ENCODE peak calls at places on chromosomes 6 and 20, in five cellular contexts. G, Y, B, I and H are unnamed samples.

GRCh38 chr20:35617397-35618031 is 1.9 kb downstream of the SPAG4 start:
- DNase-seq in I (peak), G (peak), Y (peak), B (peak), H (peak)

GRCh38 chr20:47872341-47872740 is 87.1 kb upstream of the SULF2 start:
- DNase-seq in G (no peak), Y (peak), I (no peak), B (peak), H (no peak)

GRCh38 chr6:21070620-21071019 is 522.9 kb upstream of the SOX4 start:
- DNase-seq in Y (no peak), I (no peak), G (no peak), B (peak), H (no peak)

GRCh38 chr6:131023834-131024504 is 39.1 kb downstream of the EPB41L2 start:
- DNase-seq in Y (peak), G (no peak), B (peak), I (no peak), H (peak)

GRCh38 chr6:101840100-101840499 is 446.6 kb downstream of the GRIK2 start:
- DNase-seq in G (no peak), B (no peak), I (no peak), Y (no peak), H (no peak)

GRCh38 chr20:38109657-38110524 is 55.2 kb downstream of the TGM2 start:
- DNase-seq in I (no peak), G (no peak), Y (peak), B (peak), H (peak)

GRCh38 chr6:79538481-79538971 is 1.3 kb upstream of the LCA5 start:
- DNase-seq in G (peak), Y (peak), B (peak), I (no peak), H (no peak)

GRCh38 chr20:41618807-41619294 is 674 bp upstream of the CHD6 start:
- DNase-seq in G (peak), B (no peak), I (no peak), Y (no peak), H (no peak)

GRCh38 chr6:130744601-130745382 is 82.4 kb upstream of the SMLR1 start:
- DNase-seq in Y (no peak), I (no peak), G (no peak), B (no peak), H (no peak)

GRCh38 chr6:116812051-116812650 is 16.7 kb downstream of the GPRC6A start:
- DNase-seq in G (no peak), B (no peak), I (no peak), Y (no peak), H (no peak)

GRCh38 chr20:34525342-34525708 is 9.1 kb downstream of the DYNLRB1 start:
- DNase-seq in Y (no peak), I (no peak), G (no peak), B (no peak), H (no peak)

GRCh38 chr20:16293590-16293989 is 279.7 kb downstream of the KIF16B start:
- DNase-seq in I (no peak), B (no peak), Y (no peak), G (no peak), H (peak)

GRCh38 chr6:17484201-17484606 is 90.8 kb downstream of the CAP2 start:
- DNase-seq in G (no peak), I (no peak), Y (no peak), B (no peak), H (no peak)

GRCh38 chr6:157253017-157253416 is 70.3 kb downstream of the TMEM242 start:
- DNase-seq in I (no peak), Y (peak), B (peak), G (no peak), H (no peak)

GRCh38 chr6:28269492-28269891 is 2.5 kb downstream of the ZSCAN26 start:
- DNase-seq in G (no peak), Y (peak), I (no peak), B (peak), H (peak)

GRCh38 chr6:108562503-108562993 is 1.8 kb downstream of the FOXO3 start:
- DNase-seq in B (peak), Y (peak), I (peak), G (peak), H (no peak)
- H3K4me3 ChIP-seq in B (peak), Y (peak), I (peak), G (peak), H (peak)

DNA sequence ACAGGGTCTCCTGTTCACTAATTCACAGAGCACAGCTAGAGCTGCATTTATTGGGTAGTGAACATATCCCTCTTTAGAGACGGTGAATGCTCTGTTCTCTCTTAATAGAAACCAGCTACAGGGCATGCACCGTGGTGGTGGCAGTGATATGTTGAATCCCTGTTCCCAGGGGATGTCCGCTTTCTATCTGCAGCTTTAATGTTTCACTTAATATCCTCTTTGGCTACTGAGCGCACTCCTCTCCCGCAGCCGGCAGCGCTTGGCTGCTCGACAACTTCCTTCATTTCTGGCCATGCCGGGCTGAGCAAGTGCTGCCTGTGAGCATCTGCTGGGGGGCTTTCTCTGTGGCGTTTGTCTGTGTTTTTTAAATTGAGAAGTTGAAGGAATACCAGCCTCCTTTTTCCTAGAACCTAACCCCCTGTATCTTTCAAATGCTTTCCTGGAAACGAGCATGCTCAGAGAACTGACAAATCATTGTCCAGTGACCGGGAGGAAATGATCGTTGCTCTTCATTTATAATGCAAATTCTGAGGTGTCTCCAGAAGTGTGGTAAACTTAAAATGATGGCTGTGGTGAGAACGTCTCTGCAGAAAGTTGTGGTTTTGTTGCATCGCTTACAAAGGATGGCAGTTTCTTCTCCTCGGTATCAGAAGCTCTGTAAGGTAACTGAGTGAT is 297.9 kb downstream of the UTRN start:
- DNase-seq in Y (no peak), I (peak), G (peak), B (peak), H (no peak)
- H3K4me3 ChIP-seq in Y (peak), I (peak), G (peak), B (peak), H (peak)

GRCh38 chr20:55097621-55098020 is 622.2 kb downstream of the DOK5 start:
- DNase-seq in Y (no peak), G (no peak), I (no peak), B (no peak), H (no peak)
- H3K4me3 ChIP-seq in Y (no peak), G (no peak), I (no peak), B (no peak), H (no peak)

GRCh38 chr6:167094436-167094819 is 28.5 kb upstream of the CCR6 start:
- DNase-seq in Y (peak), B (peak), I (no peak), G (no peak), H (no peak)

GRCh38 chr6:167092672-167093339 is 30.1 kb upstream of the CCR6 start:
- DNase-seq in B (no peak), I (no peak), G (no peak), Y (no peak), H (no peak)

GRCh38 chr6:167093922-167094432 is 28.9 kb upstream of the CCR6 start:
- DNase-seq in B (no peak), I (no peak), Y (no peak), G (no peak), H (no peak)

GRCh38 chr6:167094820-167095637 is 27.9 kb upstream of the CCR6 start:
- DNase-seq in G (no peak), Y (no peak), B (no peak), I (no peak), H (no peak)

DNA sequence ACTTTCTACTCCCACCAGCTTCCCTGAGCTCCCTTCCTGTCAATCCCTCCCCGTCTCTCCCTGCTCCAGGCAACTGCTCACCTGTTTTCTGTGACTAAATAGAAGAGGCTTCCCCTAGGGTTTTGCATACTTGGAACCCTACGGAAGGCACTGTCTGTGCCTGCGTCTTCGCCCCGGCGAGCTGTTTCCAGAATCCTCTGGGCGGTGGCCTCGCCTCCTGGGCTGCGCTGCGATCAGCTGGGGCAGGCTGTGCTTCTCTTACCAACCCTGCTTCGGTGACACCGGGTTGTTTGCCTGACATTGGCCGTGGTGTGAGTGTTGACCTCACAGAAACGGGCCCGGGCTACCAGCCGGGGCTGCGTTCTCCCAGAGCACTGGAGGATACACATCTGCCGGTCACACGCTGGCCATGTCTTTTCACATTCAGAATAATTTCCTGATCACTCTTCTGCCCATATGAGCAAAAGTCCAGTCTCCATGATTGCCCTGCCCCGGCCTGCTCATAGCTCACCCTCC is 29.4 kb upstream of the CCR6 start:
- DNase-seq in Y (no peak), I (no peak), B (no peak), G (no peak), H (no peak)
- H3K4me3 ChIP-seq in Y (no peak), I (peak), B (no peak), G (no peak), H (no peak)

DNA sequence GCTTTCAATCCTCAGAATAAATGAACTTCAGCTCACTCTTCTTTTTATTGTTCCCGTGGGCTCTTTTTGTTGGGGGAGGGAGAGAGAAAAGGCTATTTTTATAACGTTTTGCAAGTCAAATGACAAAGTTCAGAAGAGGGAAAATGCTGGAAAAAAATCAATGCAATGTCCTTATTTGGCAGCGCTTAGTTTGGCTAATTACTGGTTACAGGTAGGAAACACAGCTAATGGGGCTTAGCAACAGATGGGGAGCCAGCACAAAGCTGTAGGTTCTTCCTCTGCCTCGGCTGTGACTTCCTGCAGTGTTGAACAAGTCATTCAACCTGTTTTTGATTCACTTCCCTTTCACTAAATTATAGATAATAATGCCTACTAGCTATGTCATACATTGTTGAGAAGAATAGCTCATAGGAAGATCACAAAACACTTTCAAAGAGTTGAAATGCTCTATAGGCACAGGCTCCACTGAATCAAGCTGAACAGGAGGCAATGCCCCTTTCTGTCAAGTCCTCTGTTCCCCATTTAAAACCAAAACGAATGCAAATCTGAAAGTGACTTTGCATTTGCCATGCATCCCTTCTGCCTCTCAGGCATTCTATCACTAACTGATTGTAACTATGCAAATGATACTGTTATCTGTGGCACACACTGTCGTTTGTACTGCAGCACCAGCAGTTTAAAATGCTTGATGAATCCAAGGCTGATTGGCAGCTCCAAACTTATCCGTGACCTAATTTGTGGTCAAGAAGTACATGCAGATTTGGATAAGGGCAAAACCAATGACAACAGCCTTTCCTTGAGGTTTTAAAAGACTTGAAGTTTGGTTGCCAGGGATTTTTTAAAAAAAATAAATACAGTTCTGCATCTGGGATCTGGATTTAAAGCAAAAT is 1067.3 kb upstream of the MAP3K7 start:
- DNase-seq in B (no peak), Y (no peak), G (peak), I (no peak), H (no peak)
- H3K4me3 ChIP-seq in B (no peak), Y (no peak), G (peak), I (no peak), H (no peak)

GRCh38 chr6:6686748-6687601 is 98.5 kb downstream of the LY86 start:
- DNase-seq in Y (peak), B (peak), G (peak), I (peak), H (no peak)
- H3K4me3 ChIP-seq in Y (no peak), B (peak), G (peak), I (peak), H (no peak)